ENCODE peak calls at places on chromosomes 4 and X, in seven cellular contexts. One of them, this sample, is unnamed.

GRCh38 chr4:108821056-108821925 is 58.4 kb upstream of the ETNPPL start:
- DNase-seq in omental fat pad: no peak
- DNase-seq in CD8-positive, alpha-beta T cell: no peak
- DNase-seq in DND-41: no peak
- DNase-seq in HCT116: no peak
- DNase-seq in AG10803: peak
- DNase-seq in B cell: no peak
- DNase-seq in this sample: no peak

GRCh38 chr4:18930487-18930886 is 908.9 kb upstream of the LCORL start:
- DNase-seq in omental fat pad: no peak
- DNase-seq in HCT116: no peak
- DNase-seq in DND-41: no peak
- DNase-seq in AG10803: no peak
- DNase-seq in B cell: no peak
- DNase-seq in CD8-positive, alpha-beta T cell: no peak
- DNase-seq in this sample: no peak

GRCh38 chr4:143404555-143404954 is 67.9 kb downstream of the GAB1 start:
- DNase-seq in DND-41: no peak
- DNase-seq in B cell: no peak
- DNase-seq in CD8-positive, alpha-beta T cell: no peak
- DNase-seq in HCT116: no peak
- DNase-seq in AG10803: no peak
- DNase-seq in omental fat pad: no peak
- DNase-seq in this sample: no peak

GRCh38 chr4:185811509-185812364 is at the start of gene SORBS2:
- DNase-seq in DND-41: no peak
- DNase-seq in CD8-positive, alpha-beta T cell: no peak
- DNase-seq in omental fat pad: no peak
- DNase-seq in HCT116: no peak
- DNase-seq in AG10803: peak
- DNase-seq in B cell: peak
- DNase-seq in this sample: peak

GRCh38 chr4:189305500-189305899 is 635.2 kb upstream of the FRG1 start:
- DNase-seq in DND-41: no peak
- DNase-seq in omental fat pad: no peak
- DNase-seq in HCT116: no peak
- DNase-seq in CD8-positive, alpha-beta T cell: no peak
- DNase-seq in AG10803: no peak
- DNase-seq in B cell: no peak
- DNase-seq in this sample: no peak

GRCh38 chr4:157265281-157265680 is 44.8 kb downstream of the GRIA2 start:
- DNase-seq in HCT116: peak
- DNase-seq in AG10803: no peak
- DNase-seq in omental fat pad: no peak
- DNase-seq in B cell: no peak
- DNase-seq in CD8-positive, alpha-beta T cell: no peak
- DNase-seq in DND-41: no peak
- DNase-seq in this sample: no peak

GRCh38 chr4:73421708-73422457 is 14.1 kb upstream of the AFP start:
- DNase-seq in HCT116: no peak
- DNase-seq in omental fat pad: no peak
- DNase-seq in DND-41: no peak
- DNase-seq in AG10803: no peak
- DNase-seq in B cell: no peak
- DNase-seq in CD8-positive, alpha-beta T cell: no peak
- DNase-seq in this sample: no peak

GRCh38 chr4:166003811-166004210 is 130.8 kb downstream of the TLL1 start:
- DNase-seq in AG10803: no peak
- DNase-seq in CD8-positive, alpha-beta T cell: no peak
- DNase-seq in B cell: no peak
- DNase-seq in omental fat pad: no peak
- DNase-seq in DND-41: no peak
- DNase-seq in HCT116: no peak
- DNase-seq in this sample: no peak

GRCh38 chr4:148999924-149000323 is 557.7 kb upstream of the NR3C2 start:
- DNase-seq in HCT116: no peak
- DNase-seq in omental fat pad: no peak
- DNase-seq in DND-41: no peak
- DNase-seq in CD8-positive, alpha-beta T cell: no peak
- DNase-seq in B cell: no peak
- DNase-seq in AG10803: no peak
- DNase-seq in this sample: no peak

GRCh38 chr4:17851921-17852320 is 41.1 kb downstream of the NCAPG start:
- DNase-seq in AG10803: no peak
- DNase-seq in DND-41: no peak
- DNase-seq in HCT116: no peak
- DNase-seq in B cell: no peak
- DNase-seq in omental fat pad: no peak
- DNase-seq in CD8-positive, alpha-beta T cell: no peak
- DNase-seq in this sample: no peak

GRCh38 chr4:17846256-17846655 is 35.5 kb downstream of the NCAPG start:
- DNase-seq in B cell: no peak
- DNase-seq in omental fat pad: no peak
- DNase-seq in HCT116: no peak
- DNase-seq in DND-41: no peak
- DNase-seq in CD8-positive, alpha-beta T cell: no peak
- DNase-seq in AG10803: no peak
- DNase-seq in this sample: no peak
- TF ChIP-seq CTCF in B cell: no peak
- TF ChIP-seq CTCF in omental fat pad: no peak
- TF ChIP-seq CTCF in HCT116: no peak
- TF ChIP-seq CTCF in DND-41: no peak
- TF ChIP-seq CTCF in CD8-positive, alpha-beta T cell: no peak
- TF ChIP-seq CTCF in AG10803: no peak
- TF ChIP-seq CTCF in this sample: no peak

GRCh38 chrX:133926809-133927208 is 58.6 kb downstream of the GPC3 start:
- DNase-seq in omental fat pad: no peak
- DNase-seq in AG10803: no peak
- DNase-seq in HCT116: no peak
- DNase-seq in CD8-positive, alpha-beta T cell: no peak
- DNase-seq in B cell: no peak
- DNase-seq in DND-41: no peak
- DNase-seq in this sample: no peak
- TF ChIP-seq CTCF in omental fat pad: no peak
- TF ChIP-seq CTCF in AG10803: no peak
- TF ChIP-seq CTCF in HCT116: no peak
- TF ChIP-seq CTCF in CD8-positive, alpha-beta T cell: no peak
- TF ChIP-seq CTCF in B cell: no peak
- TF ChIP-seq CTCF in DND-41: no peak
- TF ChIP-seq CTCF in this sample: no peak

DNA sequence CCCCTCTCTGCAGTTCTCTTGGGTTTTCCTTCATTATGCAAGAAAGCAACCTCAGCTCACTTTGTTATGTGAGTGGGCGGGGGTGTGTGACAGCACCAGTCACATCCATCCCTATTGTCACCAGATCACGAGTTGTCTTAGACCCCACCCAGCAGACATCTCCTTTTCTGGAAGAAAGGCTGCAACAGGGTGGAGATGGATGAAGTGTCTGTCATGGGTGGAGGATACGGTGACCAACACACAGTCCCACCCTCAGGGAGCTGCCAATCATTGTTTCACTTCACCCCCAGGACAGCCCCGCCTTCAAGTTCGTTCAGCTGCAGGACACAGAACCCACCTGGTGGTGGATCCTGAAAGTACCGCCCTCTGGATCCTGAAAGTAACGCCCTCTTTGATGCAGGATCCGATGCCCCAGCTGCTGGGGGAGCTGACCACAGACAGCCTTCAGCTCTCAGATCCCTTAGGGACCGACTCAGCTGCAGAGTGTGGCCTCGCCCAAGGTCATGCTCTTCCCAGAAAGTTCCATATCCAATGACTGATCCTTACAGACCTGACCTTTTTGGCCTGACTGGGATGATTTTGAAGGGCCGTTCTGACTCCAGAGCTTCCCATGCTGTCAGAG is 79.7 kb downstream of the SMIM20 start:
- DNase-seq in DND-41: peak
- DNase-seq in CD8-positive, alpha-beta T cell: no peak
- DNase-seq in HCT116: peak
- DNase-seq in AG10803: no peak
- DNase-seq in B cell: no peak
- DNase-seq in omental fat pad: no peak
- DNase-seq in this sample: no peak
- TF ChIP-seq CTCF in DND-41: peak
- TF ChIP-seq CTCF in CD8-positive, alpha-beta T cell: no peak
- TF ChIP-seq CTCF in HCT116: peak
- TF ChIP-seq CTCF in AG10803: peak
- TF ChIP-seq CTCF in B cell: peak
- TF ChIP-seq CTCF in omental fat pad: no peak
- TF ChIP-seq CTCF in this sample: peak

GRCh38 chr4:106818764-106819163 is 217.3 kb downstream of the DKK2 start:
- DNase-seq in omental fat pad: no peak
- DNase-seq in B cell: no peak
- DNase-seq in DND-41: no peak
- DNase-seq in CD8-positive, alpha-beta T cell: no peak
- DNase-seq in HCT116: no peak
- DNase-seq in AG10803: no peak
- DNase-seq in this sample: no peak
- TF ChIP-seq CTCF in omental fat pad: no peak
- TF ChIP-seq CTCF in B cell: no peak
- TF ChIP-seq CTCF in DND-41: peak
- TF ChIP-seq CTCF in CD8-positive, alpha-beta T cell: no peak
- TF ChIP-seq CTCF in HCT116: no peak
- TF ChIP-seq CTCF in AG10803: peak
- TF ChIP-seq CTCF in this sample: peak

This sample was measured in D721Med.